ENCODE peak calls at places on chromosomes 13 and 19, in six cellular contexts. G is sigmoid colon, N is spleen, O is stomach, X is upper lobe of left lung, Y is HCT116. A is an unnamed sample.

GRCh38 chr19:19758164-19758563 is 25.3 kb upstream of the ZNF14 start:
- DNase-seq in G (no peak), N (no peak), O (no peak), X (no peak), Y (no peak), A (no peak)

GRCh38 chr19:10568444-10568825 is 344 bp downstream of the CDKN2D start:
- DNase-seq in G (peak), N (no peak), O (peak), X (no peak), Y (no peak), A (no peak)

GRCh38 chr19:56348289-56348877 is 33.7 kb upstream of the ZSCAN5A start:
- DNase-seq in G (no peak), N (no peak), O (no peak), X (no peak), Y (peak), A (no peak)

GRCh38 chr13:44732503-44733098 is 156.5 kb upstream of the TSC22D1 start:
- DNase-seq in G (no peak), N (no peak), O (peak), X (no peak), Y (no peak), A (no peak)

GRCh38 chr13:80237646-80238045 is 103.3 kb downstream of the SPRY2 start:
- DNase-seq in G (no peak), N (no peak), O (no peak), X (no peak), Y (no peak), A (no peak)

GRCh38 chr19:55659822-55660221 is 5.0 kb downstream of the U2AF2 start:
- DNase-seq in G (no peak), N (no peak), O (no peak), X (no peak), Y (no peak), A (no peak)

GRCh38 chr19:6250024-6250605 is 29.7 kb downstream of the MLLT1 start:
- DNase-seq in G (no peak), N (no peak), O (no peak), X (no peak), Y (no peak), A (no peak)

GRCh38 chr13:105914637-105915036 is 620.8 kb downstream of the EFNB2 start:
- DNase-seq in G (no peak), N (no peak), O (no peak), X (no peak), Y (no peak), A (peak)

GRCh38 chr19:661427-662196 is 1.4 kb downstream of the RNF126 start:
- DNase-seq in G (peak), N (peak), O (peak), X (no peak), Y (no peak), A (no peak)

GRCh38 chr13:94181461-94182107 is 297.9 kb downstream of the DCT start:
- DNase-seq in G (no peak), N (no peak), O (no peak), X (no peak), Y (no peak), A (no peak)

GRCh38 chr13:39616087-39616694 is 13.2 kb upstream of the LHFPL6 start:
- DNase-seq in G (peak), N (no peak), O (no peak), X (no peak), Y (peak), A (no peak)

GRCh38 chr19:56507446-56508281 is at the start of gene ZNF471:
- DNase-seq in G (peak), N (peak), O (peak), X (peak), Y (no peak), A (peak)

GRCh38 chr13:76425930-76426329 is 460.3 kb downstream of the KCTD12 start:
- DNase-seq in G (no peak), N (no peak), O (no peak), X (no peak), Y (no peak), A (no peak)

GRCh38 chr13:46751811-46752635 is 44.9 kb downstream of the ESD start:
- DNase-seq in G (no peak), N (peak), O (no peak), X (no peak), Y (no peak), A (no peak)

GRCh38 chr19:778910-779653 is 18.2 kb upstream of the PTBP1 start:
- DNase-seq in G (peak), N (no peak), O (no peak), X (no peak), Y (no peak), A (no peak)

GRCh38 chr13:114131581-114132418 is 623 bp downstream of the RASA3 start:
- DNase-seq in G (no peak), N (peak), O (no peak), X (no peak), Y (no peak), A (no peak)

GRCh38 chr13:73235385-73235784 is 176.6 kb downstream of the KLF5 start:
- DNase-seq in G (no peak), N (no peak), O (no peak), X (peak), Y (no peak), A (no peak)

GRCh38 chr13:99970761-99971575 is 599 bp downstream of the ZIC5 start:
- DNase-seq in G (no peak), N (no peak), O (no peak), X (peak), Y (no peak), A (no peak)

DNA sequence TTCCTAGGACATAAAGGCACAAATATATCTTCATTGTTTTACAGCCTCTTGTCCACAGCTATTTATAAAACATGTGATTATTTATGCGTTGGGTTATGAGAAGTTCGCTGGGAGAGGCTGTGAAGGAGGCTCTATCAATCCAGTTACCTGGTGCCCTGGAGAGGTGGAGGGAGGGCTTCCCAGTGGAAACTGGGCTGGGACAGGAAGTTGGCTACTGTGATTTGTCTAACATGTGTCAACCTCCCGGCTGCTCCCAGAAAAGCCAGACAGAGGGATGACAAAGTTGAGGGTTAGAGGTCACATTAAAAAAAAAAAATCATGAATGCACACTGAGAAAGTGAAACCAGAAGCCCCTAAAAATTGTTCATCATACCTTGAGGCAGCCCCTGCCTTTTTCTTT is 346.5 kb downstream of the ZNF536 start:
- DNase-seq in G (no peak), N (no peak), O (no peak), X (no peak), Y (no peak), A (no peak)
- TF ChIP-seq CTCF in G (no peak), N (no peak), O (no peak), X (no peak), Y (no peak), A (no peak)

GRCh38 chr19:7799640-7800355 is 30.2 kb upstream of the EVI5L start:
- DNase-seq in G (peak), N (peak), O (peak), X (peak), Y (peak), A (no peak)
- TF ChIP-seq POLR2AphosphoS5 in G (no peak), N (no peak), O (no peak), X (no peak), Y (no peak), A (no peak)

GRCh38 chr13:40787062-40787461 is 2.3 kb upstream of the SLC25A15 start:
- DNase-seq in G (no peak), N (no peak), O (no peak), X (no peak), Y (no peak), A (no peak)

GRCh38 chr13:40790232-40790631 is 821 bp downstream of the SLC25A15 start:
- DNase-seq in G (no peak), N (no peak), O (no peak), X (no peak), Y (no peak), A (no peak)

GRCh38 chr13:40786568-40786996 is 2.8 kb upstream of the SLC25A15 start:
- DNase-seq in G (no peak), N (no peak), O (no peak), X (no peak), Y (no peak), A (no peak)

GRCh38 chr13:40792284-40793051 is 3.1 kb downstream of the SLC25A15 start:
- DNase-seq in G (no peak), N (no peak), O (no peak), X (no peak), Y (no peak), A (no peak)

GRCh38 chr13:40789275-40790231 is at the start of gene SLC25A15:
- DNase-seq in G (peak), N (peak), O (peak), X (peak), Y (peak), A (no peak)
- TF ChIP-seq CTCF in G (no peak), N (no peak), O (no peak), X (peak), Y (peak), A (peak)

GRCh38 chr13:110302986-110303385 is 4.0 kb downstream of the COL4A1 start:
- DNase-seq in G (peak), N (no peak), O (no peak), X (no peak), Y (no peak), A (no peak)

GRCh38 chr13:110305544-110305943 is 1.4 kb downstream of the COL4A1 start:
- DNase-seq in G (no peak), N (no peak), O (no peak), X (no peak), Y (no peak), A (no peak)

GRCh38 chr13:110305001-110305400 is 2.0 kb downstream of the COL4A1 start:
- DNase-seq in G (no peak), N (no peak), O (no peak), X (no peak), Y (no peak), A (no peak)

GRCh38 chr13:110303644-110304043 is 3.3 kb downstream of the COL4A1 start:
- DNase-seq in G (peak), N (no peak), O (no peak), X (no peak), Y (no peak), A (no peak)

GRCh38 chr13:110304256-110304655 is 2.7 kb downstream of the COL4A1 start:
- DNase-seq in G (peak), N (no peak), O (no peak), X (no peak), Y (no peak), A (no peak)
- TF ChIP-seq POLR2AphosphoS5 in G (peak), N (no peak), O (no peak), X (peak), Y (no peak), A (no peak)

GRCh38 chr19:38684862-38685665 is 37.6 kb downstream of the ACTN4 start:
- DNase-seq in G (no peak), N (no peak), O (no peak), X (no peak), Y (no peak), A (no peak)
- TF ChIP-seq CTCF in G (no peak), N (no peak), O (no peak), X (no peak), Y (no peak), A (no peak)

GRCh38 chr13:112567161-112567862 is 20.6 kb downstream of the TUBGCP3 start:
- DNase-seq in G (no peak), N (no peak), O (no peak), X (no peak), Y (no peak), A (peak)
- TF ChIP-seq POLR2AphosphoS5 in G (no peak), N (no peak), O (no peak), X (no peak), Y (no peak), A (no peak)

GRCh38 chr19:3762130-3762473 is 380 bp upstream of the MRPL54 start:
- DNase-seq in G (no peak), N (no peak), O (no peak), X (no peak), Y (no peak), A (no peak)
- TF ChIP-seq CTCF in G (no peak), N (no peak), O (no peak), X (no peak), Y (no peak), A (no peak)

DNA sequence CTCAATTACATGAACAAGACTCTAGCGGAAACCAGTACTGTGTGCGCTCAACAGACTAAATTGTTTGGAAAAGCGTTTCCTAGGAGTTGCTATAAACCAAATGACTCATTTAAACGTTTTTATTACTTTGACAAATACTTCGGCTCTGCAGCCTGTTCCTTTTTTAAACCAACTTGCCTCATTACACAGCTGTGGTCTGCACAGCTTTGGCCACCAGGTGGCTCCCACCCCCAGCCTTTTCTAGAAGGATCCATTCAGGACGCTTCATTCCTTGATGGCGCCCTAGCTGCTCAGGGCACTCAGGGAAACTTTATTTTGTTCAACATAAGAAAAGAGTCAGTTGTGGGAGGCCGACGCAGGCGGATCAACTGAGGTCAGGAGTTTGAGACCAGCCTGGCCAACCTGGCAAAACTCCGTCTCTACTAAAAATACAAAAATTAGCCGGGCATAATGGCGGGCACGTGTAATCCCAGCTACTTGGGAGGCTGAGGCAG is 41.0 kb upstream of the XPO4 start:
- DNase-seq in G (peak), N (peak), O (peak), X (no peak), Y (peak), A (peak)
- TF ChIP-seq POLR2AphosphoS5 in G (peak), N (no peak), O (peak), X (no peak), Y (no peak), A (peak)

GRCh38 chr13:40777957-40778235 is 6.9 kb upstream of the MRPS31 start:
- DNase-seq in G (no peak), N (no peak), O (no peak), X (no peak), Y (no peak), A (no peak)

GRCh38 chr13:40781717-40782116 is 7.7 kb upstream of the SLC25A15 start:
- DNase-seq in G (no peak), N (no peak), O (no peak), X (no peak), Y (no peak), A (no peak)

GRCh38 chr13:40779049-40779448 is 8.1 kb upstream of the MRPS31 start:
- DNase-seq in G (no peak), N (no peak), O (no peak), X (no peak), Y (no peak), A (no peak)

GRCh38 chr13:40779796-40780285 is 8.9 kb upstream of the MRPS31 start:
- DNase-seq in G (no peak), N (no peak), O (no peak), X (no peak), Y (no peak), A (no peak)

DNA sequence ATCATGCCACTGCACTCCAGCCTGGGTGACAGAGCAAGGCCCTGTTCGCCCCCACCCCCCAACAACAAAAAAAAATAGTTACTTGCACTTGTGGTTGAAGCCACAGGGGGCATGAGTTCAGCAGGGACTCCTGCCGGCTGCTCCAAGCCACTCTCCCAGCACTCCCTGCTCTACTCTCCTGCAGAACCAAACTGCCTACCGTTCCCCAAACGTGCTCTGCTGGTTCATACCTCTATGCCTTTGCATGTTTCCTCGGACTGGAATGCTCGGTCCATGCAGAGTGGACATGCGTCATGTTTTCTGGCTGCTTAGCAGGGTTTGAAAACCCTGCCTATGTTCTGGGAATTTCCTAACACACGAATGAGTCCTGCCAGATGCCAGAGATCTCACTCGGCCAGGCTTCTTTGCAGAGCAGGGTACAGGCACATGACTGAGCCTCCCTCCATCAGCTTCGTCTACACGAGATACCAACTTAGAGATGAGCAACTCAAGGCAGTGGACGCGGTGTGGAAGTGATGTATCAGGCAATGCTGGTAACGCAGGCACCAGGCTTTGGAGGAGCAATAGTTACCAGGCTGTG is 8.5 kb upstream of the SLC25A15 start:
- DNase-seq in G (no peak), N (no peak), O (no peak), X (no peak), Y (peak), A (no peak)
- TF ChIP-seq CTCF in G (no peak), N (no peak), O (no peak), X (no peak), Y (peak), A (no peak)

DNA sequence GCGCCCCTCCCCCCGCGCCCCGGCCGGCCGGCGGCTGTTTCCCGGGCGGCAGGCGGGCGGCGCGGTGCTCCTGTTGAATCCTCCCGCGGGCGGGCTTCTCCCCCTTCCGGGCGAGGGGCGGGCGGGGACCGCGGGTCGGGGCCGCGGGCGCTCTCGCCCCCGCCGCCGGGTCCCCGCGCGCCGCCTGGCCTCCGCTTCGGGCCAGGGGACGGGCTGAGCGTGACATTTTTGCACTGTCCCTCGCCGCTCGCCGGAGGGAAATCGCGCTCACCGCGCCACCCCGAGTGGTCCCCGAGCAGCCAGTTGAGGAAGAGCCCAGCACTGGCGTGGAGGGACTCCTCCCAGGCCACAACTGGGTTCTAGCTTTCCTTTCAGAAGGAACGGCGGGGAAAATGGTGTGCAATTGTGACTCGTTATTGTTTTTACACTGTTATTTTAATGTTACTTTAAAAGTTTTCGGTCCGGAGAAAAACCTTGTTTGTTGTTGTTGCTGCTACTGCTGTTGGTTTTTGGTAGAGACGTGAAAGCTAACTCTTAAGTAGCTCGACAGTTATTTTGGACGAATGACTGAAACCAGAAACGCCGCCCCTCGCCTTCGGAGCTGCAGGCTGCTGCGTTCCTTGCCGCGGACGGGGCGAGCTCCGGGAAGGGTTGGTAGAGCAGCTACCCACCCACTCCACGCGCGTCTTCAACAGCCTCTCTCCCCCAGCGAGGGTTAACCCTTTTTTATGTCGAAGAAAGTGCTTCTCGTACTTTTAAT is 942 bp downstream of the PDS5B start:
- DNase-seq in G (peak), N (peak), O (peak), X (peak), Y (peak), A (no peak)
- TF ChIP-seq POLR2AphosphoS5 in G (peak), N (peak), O (no peak), X (peak), Y (no peak), A (no peak)